ENCODE peak calls at places on chromosomes 13 and 19, in five cellular contexts. Y, B, P, J and C are unnamed samples.

GRCh38 chr13:79541426-79542049 is 60.6 kb downstream of the NDFIP2 start:
- DNase-seq in B (peak), Y (no peak), J (no peak), P (no peak), C (no peak)

GRCh38 chr13:28640861-28641599 is 17.9 kb upstream of the POMP start:
- DNase-seq in Y (no peak), J (peak), P (no peak), B (no peak), C (no peak)

GRCh38 chr13:30898721-30899188 is 7.3 kb upstream of the MEDAG start:
- DNase-seq in Y (peak), P (no peak), J (peak), B (no peak), C (peak)

GRCh38 chr13:98511435-98511834 is 65.5 kb downstream of the STK24 start:
- DNase-seq in J (no peak), P (no peak), Y (no peak), B (no peak), C (no peak)

GRCh38 chr13:67299072-67299635 is 69.0 kb upstream of the PCDH9 start:
- DNase-seq in J (no peak), B (no peak), P (no peak), Y (no peak), C (no peak)

GRCh38 chr19:47067215-47067847 is 18.9 kb upstream of the TMEM160 start:
- DNase-seq in Y (no peak), P (no peak), B (no peak), J (no peak), C (no peak)

GRCh38 chr19:56266060-56266459 is 6.5 kb upstream of the EDDM13 start:
- DNase-seq in Y (no peak), J (no peak), P (no peak), B (no peak), C (no peak)

GRCh38 chr13:81540777-81541176 is 1199.9 kb upstream of the SPRY2 start:
- DNase-seq in P (no peak), Y (no peak), J (no peak), B (peak), C (no peak)

GRCh38 chr19:46979103-46979769 is 40.4 kb upstream of the NPAS1 start:
- DNase-seq in P (no peak), Y (no peak), B (no peak), J (no peak), C (no peak)

GRCh38 chr13:80359459-80360297 is 18.8 kb upstream of the SPRY2 start:
- DNase-seq in Y (no peak), J (no peak), P (no peak), B (peak), C (no peak)

GRCh38 chr13:38759390-38759789 is 72.5 kb downstream of the FREM2 start:
- DNase-seq in Y (no peak), B (no peak), P (no peak), J (no peak), C (no peak)

GRCh38 chr13:33251131-33251629 is 34.4 kb downstream of the STARD13 start:
- DNase-seq in Y (no peak), P (no peak), B (peak), J (peak), C (no peak)

GRCh38 chr13:73274147-73274546 is 215.3 kb downstream of the KLF5 start:
- DNase-seq in J (no peak), P (no peak), B (peak), Y (no peak), C (no peak)

GRCh38 chr19:58395220-58395978 is at the start of gene RNF225:
- DNase-seq in J (no peak), P (peak), Y (no peak), B (no peak), C (no peak)

GRCh38 chr19:52658595-52658994 is 20.4 kb upstream of the ZNF83 start:
- DNase-seq in J (no peak), B (no peak), P (no peak), Y (no peak), C (no peak)

GRCh38 chr13:101624210-101624922 is 171.9 kb downstream of the ITGBL1 start:
- DNase-seq in J (no peak), P (no peak), B (peak), Y (no peak), C (no peak)

GRCh38 chr19:9823816-9824215 is 3.9 kb upstream of the UBL5 start:
- DNase-seq in B (no peak), Y (no peak), P (no peak), J (no peak), C (no peak)

GRCh38 chr13:47136659-47136975 is 239.8 kb upstream of the HTR2A start:
- DNase-seq in J (no peak), Y (no peak), B (no peak), P (no peak), C (no peak)

GRCh38 chr19:13817615-13818371 is 22.6 kb downstream of the ZSWIM4 start:
- DNase-seq in J (no peak), Y (no peak), P (peak), B (no peak), C (no peak)

GRCh38 chr13:28199089-28199488 is 60.7 kb downstream of the PAN3 start:
- DNase-seq in Y (no peak), P (no peak), B (no peak), J (no peak), C (no peak)

GRCh38 chr13:48864100-48864499 is 111.6 kb upstream of the FNDC3A start:
- DNase-seq in Y (no peak), J (no peak), P (no peak), B (no peak), C (no peak)

GRCh38 chr13:92196566-92197256 is 798.3 kb downstream of the GPC5 start:
- DNase-seq in J (no peak), Y (no peak), B (no peak), P (no peak), C (no peak)

GRCh38 chr19:14528419-14529253 is 758 bp upstream of the TECR start:
- DNase-seq in J (no peak), B (no peak), P (peak), Y (no peak), C (no peak)

GRCh38 chr13:21676611-21677021 is 5.7 kb downstream of the FGF9 start:
- DNase-seq in J (no peak), Y (no peak), P (no peak), B (no peak), C (no peak)

GRCh38 chr19:47446534-47447469 is 24.9 kb downstream of the SLC8A2 start:
- DNase-seq in B (peak), J (peak), P (no peak), Y (no peak), C (no peak)

GRCh38 chr19:44684892-44685847 is 13.8 kb upstream of the CEACAM16 start:
- DNase-seq in B (peak), J (peak), P (peak), Y (no peak), C (no peak)

GRCh38 chr13:112997188-112998135 is 28.4 kb downstream of the MCF2L start:
- DNase-seq in J (no peak), B (no peak), Y (no peak), P (no peak), C (no peak)

GRCh38 chr13:86051134-86052103 is 252.2 kb upstream of the SLITRK6 start:
- DNase-seq in J (no peak), P (no peak), Y (no peak), B (no peak), C (no peak)

GRCh38 chr19:58513213-58513693 is 1.5 kb upstream of the SLC27A5 start:
- DNase-seq in J (no peak), Y (no peak), P (no peak), B (no peak), C (no peak)

GRCh38 chr13:30111810-30112209 is 195.5 kb downstream of the KATNAL1 start:
- DNase-seq in P (no peak), B (peak), J (no peak), Y (no peak), C (no peak)

GRCh38 chr19:18001837-18002345 is 6.1 kb upstream of the ARRDC2 start:
- DNase-seq in J (no peak), P (no peak), B (no peak), Y (no peak), C (no peak)

GRCh38 chr19:13153627-13154240 is 3.5 kb downstream of the IER2 start:
- DNase-seq in Y (no peak), J (peak), B (no peak), P (no peak), C (peak)

GRCh38 chr19:3659746-3660112 is 33.1 kb upstream of the CACTIN start:
- DNase-seq in B (no peak), Y (no peak), J (no peak), P (no peak), C (no peak)

GRCh38 chr19:47012620-47013019 is 7.0 kb upstream of the NPAS1 start:
- DNase-seq in Y (no peak), J (no peak), B (no peak), P (no peak), C (no peak)

GRCh38 chr19:4553092-4553695 is 6.3 kb downstream of the SEMA6B start:
- DNase-seq in P (no peak), J (no peak), Y (no peak), B (no peak), C (no peak)

GRCh38 chr19:49609499-49610092 is 18.6 kb downstream of the PRR12 start:
- DNase-seq in P (no peak), B (no peak), J (no peak), Y (no peak), C (no peak)

GRCh38 chr13:40390290-40391008 is 276.0 kb downstream of the FOXO1 start:
- DNase-seq in Y (no peak), B (no peak), P (no peak), J (no peak), C (no peak)

GRCh38 chr13:45120967-45121366 is 657 bp downstream of the GTF2F2 start:
- DNase-seq in Y (no peak), J (no peak), P (no peak), B (no peak), C (no peak)

GRCh38 chr19:29393915-29394460 is 131.8 kb upstream of the VSTM2B start:
- DNase-seq in P (no peak), B (no peak), J (no peak), Y (no peak), C (no peak)
- TF ChIP-seq CTCF in P (no peak), B (no peak), J (no peak), Y (no peak), C (no peak)

GRCh38 chr19:38252385-38252784 is 3.8 kb downstream of the PPP1R14A start:
- DNase-seq in B (no peak), J (no peak), Y (no peak), P (no peak), C (no peak)
- H3K4me3 ChIP-seq in B (no peak), J (peak), Y (peak), P (peak), C (peak)

GRCh38 chr19:33299061-33299665 is 3.2 kb downstream of the CEBPA start:
- DNase-seq in P (no peak), B (no peak), J (no peak), Y (no peak), C (no peak)
- H3K27ac ChIP-seq in P (peak), B (no peak), J (no peak), Y (no peak), C (no peak)

DNA sequence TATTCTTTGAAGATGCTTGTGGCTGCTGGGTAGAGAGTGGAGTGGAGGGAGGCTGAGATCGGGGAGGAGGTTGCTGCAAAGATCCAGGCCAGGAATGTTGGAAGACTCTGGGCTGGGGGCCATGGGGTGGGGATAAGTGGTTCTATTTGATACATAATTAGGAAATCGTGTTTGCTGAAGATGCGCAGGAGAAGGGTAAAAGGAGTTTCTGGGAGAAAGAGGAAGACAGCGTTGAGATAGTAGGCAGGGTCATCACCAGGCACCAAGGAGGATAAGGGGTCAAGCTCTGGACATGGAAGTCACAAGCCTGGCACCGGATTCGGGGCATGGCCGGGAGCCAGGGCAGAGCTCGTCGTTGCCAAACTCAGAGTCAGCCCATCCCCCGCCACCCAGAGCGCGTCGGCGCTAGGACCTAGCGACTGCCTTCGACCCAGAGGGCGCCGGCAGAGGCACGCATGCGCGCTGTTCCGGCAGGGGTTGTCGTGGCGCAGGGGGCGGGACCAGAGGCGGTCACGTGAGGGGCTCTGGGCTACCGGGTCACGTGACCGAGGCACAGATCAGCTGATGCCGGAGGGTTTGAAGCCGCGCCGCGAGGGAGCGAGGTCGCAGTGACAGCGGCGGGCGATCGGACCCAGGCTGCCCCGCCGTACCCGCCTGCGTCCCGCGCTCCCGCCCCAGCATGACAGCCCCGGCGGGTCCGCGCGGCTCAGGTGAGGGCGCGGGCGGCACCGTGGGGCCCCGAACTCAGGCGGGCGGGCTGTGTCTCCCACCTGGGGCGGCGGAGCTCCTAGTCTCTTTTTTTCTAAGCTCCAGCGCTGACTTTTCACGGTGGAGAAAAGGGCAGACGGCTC is at the start of gene MCOLN1:
- DNase-seq in P (peak), Y (peak), J (peak), B (peak), C (peak)
- TF ChIP-seq CTCF in P (no peak), Y (no peak), J (peak), B (no peak), C (no peak)

DNA sequence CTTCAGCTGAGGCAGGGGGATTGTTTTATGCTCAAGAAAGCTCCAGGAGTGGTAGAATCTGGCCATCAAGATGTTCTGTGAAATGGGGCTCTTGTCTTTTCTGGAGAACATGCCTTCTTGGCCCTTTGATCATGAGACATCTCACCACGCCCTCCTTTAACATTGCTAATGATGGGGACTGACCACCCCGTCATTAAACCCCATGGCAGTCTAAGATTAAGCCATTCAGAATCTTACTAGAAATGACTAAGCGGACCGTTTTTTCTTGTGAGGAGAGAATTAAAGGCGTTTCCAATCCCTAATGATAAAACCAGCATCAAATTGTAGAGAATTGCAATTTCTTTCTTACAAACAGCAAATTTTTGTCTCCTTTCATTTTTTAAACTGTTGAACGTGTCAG is 89.4 kb downstream of the COL4A2 start:
- DNase-seq in Y (no peak), J (no peak), P (no peak), B (no peak), C (no peak)
- H3K4me3 ChIP-seq in Y (peak), J (no peak), P (no peak), B (no peak), C (peak)

GRCh38 chr13:24632382-24633121 is 47.7 kb upstream of the ATP12A start:
- DNase-seq in P (no peak), J (no peak), Y (no peak), B (no peak), C (no peak)
- H3K27ac ChIP-seq in P (no peak), J (no peak), Y (no peak), B (no peak), C (no peak)

GRCh38 chr13:114019367-114019766 is 45.5 kb upstream of the C13orf46 start:
- DNase-seq in J (no peak), Y (no peak), P (no peak), B (peak), C (no peak)
- TF ChIP-seq CTCF in J (no peak), Y (no peak), P (no peak), B (no peak), C (no peak)